ENCODE peak calls at places on chromosomes 12 and 14, in four cellular contexts. One of them, this sample, is unnamed.

GRCh38 chr12:109715310-109716091 is 1.9 kb downstream of the FAM222A start:
- DNase-seq in KBM-7: no peak
- DNase-seq in kidney glomerular epithelial cell: no peak
- DNase-seq in NCI-H345: peak
- DNase-seq in this sample: no peak

GRCh38 chr12:128813392-128813791 is 10.4 kb downstream of the SLC15A4 start:
- DNase-seq in NCI-H345: no peak
- DNase-seq in kidney glomerular epithelial cell: no peak
- DNase-seq in KBM-7: no peak
- DNase-seq in this sample: no peak

GRCh38 chr12:122312926-122313325 is 46.6 kb upstream of the VPS33A start:
- DNase-seq in kidney glomerular epithelial cell: no peak
- DNase-seq in KBM-7: no peak
- DNase-seq in NCI-H345: no peak
- DNase-seq in this sample: no peak

GRCh38 chr14:20632831-20633771 is 8.4 kb downstream of the OR6S1 start:
- DNase-seq in kidney glomerular epithelial cell: peak
- DNase-seq in NCI-H345: no peak
- DNase-seq in KBM-7: peak
- DNase-seq in this sample: no peak

GRCh38 chr12:110102255-110102654 is 21.9 kb upstream of the IFT81 start:
- DNase-seq in kidney glomerular epithelial cell: peak
- DNase-seq in NCI-H345: peak
- DNase-seq in KBM-7: peak
- DNase-seq in this sample: peak

GRCh38 chr14:56490379-56490778 is 89.2 kb upstream of the TMEM260 start:
- DNase-seq in NCI-H345: peak
- DNase-seq in KBM-7: peak
- DNase-seq in kidney glomerular epithelial cell: peak
- DNase-seq in this sample: no peak

GRCh38 chr14:76307786-76308780 is 67.9 kb upstream of the ESRRB start:
- DNase-seq in KBM-7: no peak
- DNase-seq in NCI-H345: no peak
- DNase-seq in kidney glomerular epithelial cell: no peak
- DNase-seq in this sample: no peak

GRCh38 chr12:5083955-5084849 is 40.5 kb downstream of the KCNA5 start:
- DNase-seq in KBM-7: peak
- DNase-seq in NCI-H345: peak
- DNase-seq in kidney glomerular epithelial cell: peak
- DNase-seq in this sample: peak

GRCh38 chr12:18690653-18691052 is 47.2 kb downstream of the PLCZ1 start:
- DNase-seq in KBM-7: no peak
- DNase-seq in kidney glomerular epithelial cell: peak
- DNase-seq in NCI-H345: no peak
- DNase-seq in this sample: peak

GRCh38 chr12:53234236-53234635 is 2.2 kb upstream of the RARG start:
- DNase-seq in KBM-7: no peak
- DNase-seq in kidney glomerular epithelial cell: no peak
- DNase-seq in NCI-H345: no peak
- DNase-seq in this sample: no peak

GRCh38 chr12:5921027-5921909 is 23.8 kb downstream of the ANO2 start:
- DNase-seq in kidney glomerular epithelial cell: no peak
- DNase-seq in NCI-H345: no peak
- DNase-seq in KBM-7: no peak
- DNase-seq in this sample: no peak